ENCODE peak calls at places on chromosomes 3 and 15, in nine cellular contexts. L is CD8-positive, alpha-beta memory T cell; P is prostate gland; M is kidney; B is cardiac muscle cell; Q is tibial artery; D is H9; G is endothelial cell of umbilical vein; F is A549. W is an unnamed sample.

GRCh38 chr3:87420171-87420570 is 143.8 kb upstream of the POU1F1 start:
- DNase-seq in L (no peak), P (no peak), M (no peak), B (no peak), Q (no peak), D (no peak), G (peak), F (no peak), W (no peak)

GRCh38 chr3:20154078-20154477 is 31.9 kb downstream of the SGO1 start:
- DNase-seq in L (no peak), P (no peak), M (no peak), B (no peak), Q (no peak), D (no peak), G (no peak), F (no peak), W (no peak)

GRCh38 chr15:48851956-48852355 is 26.0 kb upstream of the EID1 start:
- DNase-seq in L (no peak), P (no peak), M (no peak), B (no peak), Q (no peak), D (no peak), G (no peak), F (no peak), W (no peak)

GRCh38 chr3:4900298-4900697 is 78.9 kb upstream of the BHLHE40 start:
- DNase-seq in L (no peak), P (no peak), M (no peak), B (no peak), Q (no peak), D (no peak), G (no peak), F (no peak), W (no peak)

GRCh38 chr15:43821505-43821904 is 3.0 kb downstream of the MFAP1 start:
- DNase-seq in L (no peak), P (no peak), M (no peak), B (no peak), Q (no peak), D (no peak), G (no peak), F (no peak), W (no peak)

GRCh38 chr3:134751831-134752230 is 43.2 kb upstream of the EPHB1 start:
- DNase-seq in L (no peak), P (no peak), M (no peak), B (no peak), Q (no peak), D (no peak), G (no peak), F (no peak), W (no peak)

GRCh38 chr15:95105229-95105628 is 873.9 kb downstream of the MCTP2 start:
- DNase-seq in L (no peak), P (no peak), M (no peak), B (no peak), Q (no peak), D (no peak), G (no peak), F (no peak), W (no peak)

GRCh38 chr3:129608936-129609590 is 2.6 kb upstream of the PLXND1 start:
- DNase-seq in L (no peak), P (no peak), M (no peak), B (no peak), Q (no peak), D (no peak), G (no peak), F (no peak), W (no peak)

GRCh38 chr15:78873796-78874761 is 1.4 kb downstream of the MORF4L1 start:
- DNase-seq in L (peak), P (no peak), M (no peak), B (no peak), Q (peak), D (no peak), G (no peak), F (no peak), W (no peak)

GRCh38 chr15:99275525-99276128 is 24.3 kb downstream of the LRRC28 start:
- DNase-seq in L (no peak), P (no peak), M (no peak), B (no peak), Q (no peak), D (no peak), G (no peak), F (no peak), W (peak)

GRCh38 chr3:23888617-23889228 is 28.1 kb downstream of the NKIRAS1 start:
- DNase-seq in L (no peak), P (no peak), M (no peak), B (no peak), Q (no peak), D (no peak), G (peak), F (no peak), W (no peak)

GRCh38 chr3:23884481-23884880 is 32.3 kb downstream of the NKIRAS1 start:
- DNase-seq in L (no peak), P (no peak), M (no peak), B (no peak), Q (no peak), D (no peak), G (no peak), F (no peak), W (no peak)

GRCh38 chr3:23885210-23885609 is 31.6 kb downstream of the NKIRAS1 start:
- DNase-seq in L (no peak), P (no peak), M (no peak), B (no peak), Q (no peak), D (no peak), G (no peak), F (no peak), W (no peak)

GRCh38 chr3:23889401-23889800 is 27.4 kb downstream of the NKIRAS1 start:
- DNase-seq in L (no peak), P (no peak), M (no peak), B (no peak), Q (no peak), D (no peak), G (no peak), F (no peak), W (no peak)

DNA sequence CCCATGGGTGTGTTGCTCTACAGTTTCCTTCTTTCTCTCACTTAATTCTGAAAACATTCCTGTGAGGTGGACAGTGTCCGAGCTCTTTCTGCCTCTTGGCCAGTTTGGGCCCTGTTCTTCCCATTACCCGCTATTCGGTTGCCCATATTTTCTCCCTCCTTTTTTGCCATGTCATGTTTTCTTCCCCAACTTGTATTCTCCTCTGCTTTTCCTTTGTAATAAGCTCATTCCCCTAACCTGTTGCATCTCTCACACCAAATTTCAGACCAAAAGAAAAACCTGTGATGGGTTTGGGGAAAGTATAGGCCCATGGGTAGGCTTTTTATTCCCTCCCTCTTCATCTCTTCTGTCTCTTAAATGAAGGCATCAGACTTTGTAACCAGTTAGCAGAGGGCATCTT is 30.5 kb downstream of the NKIRAS1 start:
- DNase-seq in L (no peak), P (no peak), M (no peak), B (no peak), Q (no peak), D (no peak), G (no peak), F (no peak), W (no peak)
- H3K27ac ChIP-seq in L (no peak), P (no peak), M (no peak), B (no peak), Q (no peak), D (no peak), G (no peak), F (no peak), W (no peak)

GRCh38 chr3:185328324-185329004 is 34.5 kb upstream of the MAP3K13 start:
- DNase-seq in L (no peak), P (no peak), M (no peak), B (peak), Q (no peak), D (no peak), G (no peak), F (no peak), W (no peak)
- H3K27ac ChIP-seq in L (peak), P (no peak), M (peak), B (peak), Q (no peak), D (no peak), G (no peak), F (peak), W (no peak)

GRCh38 chr15:84904409-84904808 is 19.9 kb downstream of the SLC28A1 start:
- DNase-seq in L (no peak), P (no peak), M (no peak), B (no peak), Q (no peak), D (no peak), G (no peak), F (no peak), W (no peak)

GRCh38 chr15:84908564-84908963 is 24.1 kb downstream of the SLC28A1 start:
- DNase-seq in L (no peak), P (no peak), M (no peak), B (no peak), Q (no peak), D (no peak), G (no peak), F (no peak), W (no peak)

GRCh38 chr15:84903751-84904150 is 19.3 kb downstream of the SLC28A1 start:
- DNase-seq in L (no peak), P (no peak), M (no peak), B (no peak), Q (no peak), D (no peak), G (no peak), F (no peak), W (no peak)

GRCh38 chr15:84907731-84908130 is 23.3 kb downstream of the SLC28A1 start:
- DNase-seq in L (no peak), P (no peak), M (no peak), B (no peak), Q (no peak), D (no peak), G (no peak), F (no peak), W (no peak)

DNA sequence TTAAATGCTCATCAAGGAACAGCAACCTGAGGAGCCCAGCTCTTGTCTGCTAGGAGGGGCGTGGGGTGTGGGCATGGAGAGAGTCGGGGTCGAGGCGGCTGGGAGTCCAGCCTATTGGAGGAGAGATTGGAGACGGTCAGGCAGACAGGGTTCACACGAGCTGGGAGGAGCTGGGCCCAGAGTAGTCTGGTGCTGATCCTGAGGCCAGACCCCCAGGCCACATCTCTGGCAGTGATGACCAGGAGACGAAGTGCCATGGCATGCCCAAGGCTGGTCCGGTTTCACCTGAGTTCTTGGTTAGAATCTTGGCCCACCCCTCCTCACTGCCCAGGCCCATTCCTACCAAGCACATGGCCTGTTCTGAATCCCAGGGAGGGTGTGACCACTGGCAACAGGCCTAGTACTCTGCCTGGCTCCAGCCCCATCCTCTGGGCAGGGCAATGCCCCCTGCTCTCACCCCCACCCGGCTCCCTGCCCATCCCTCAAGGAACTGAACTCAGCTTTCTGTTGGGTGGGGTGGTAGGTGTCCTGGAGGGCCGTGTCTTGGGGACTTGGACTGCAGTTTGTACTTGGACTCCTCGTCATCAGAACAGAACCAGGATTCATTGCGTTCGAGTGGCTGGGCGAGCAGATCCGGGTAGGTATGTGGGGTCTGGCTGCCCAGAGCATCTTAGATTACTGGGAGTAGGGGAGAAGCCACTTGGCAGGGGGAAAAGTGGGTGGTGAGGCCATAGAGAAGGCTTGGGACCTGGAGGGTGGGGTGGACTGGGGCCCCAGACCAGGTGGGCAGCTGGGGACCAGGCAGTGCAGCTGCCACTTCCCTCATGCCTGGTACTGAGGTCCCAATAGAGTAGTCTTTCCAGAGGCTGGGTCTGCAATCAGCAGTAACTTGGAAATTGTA is 20.8 kb downstream of the SLC28A1 start:
- DNase-seq in L (no peak), P (no peak), M (no peak), B (no peak), Q (no peak), D (no peak), G (no peak), F (no peak), W (no peak)
- H3K27ac ChIP-seq in L (no peak), P (no peak), M (no peak), B (peak), Q (peak), D (no peak), G (no peak), F (peak), W (no peak)

GRCh38 chr3:174097686-174098085 is 700.1 kb downstream of the NLGN1 start:
- DNase-seq in L (no peak), P (no peak), M (no peak), B (no peak), Q (no peak), D (no peak), G (no peak), F (no peak), W (no peak)

GRCh38 chr3:174089592-174089991 is 692.0 kb downstream of the NLGN1 start:
- DNase-seq in L (no peak), P (no peak), M (no peak), B (no peak), Q (no peak), D (no peak), G (no peak), F (no peak), W (no peak)

GRCh38 chr3:174099724-174100123 is 702.2 kb downstream of the NLGN1 start:
- DNase-seq in L (no peak), P (no peak), M (no peak), B (no peak), Q (no peak), D (no peak), G (no peak), F (no peak), W (no peak)

GRCh38 chr3:174094671-174095070 is 697.1 kb downstream of the NLGN1 start:
- DNase-seq in L (no peak), P (no peak), M (no peak), B (peak), Q (no peak), D (no peak), G (peak), F (no peak), W (no peak)
- H3K27ac ChIP-seq in L (no peak), P (no peak), M (no peak), B (no peak), Q (no peak), D (no peak), G (no peak), F (no peak), W (no peak)

DNA sequence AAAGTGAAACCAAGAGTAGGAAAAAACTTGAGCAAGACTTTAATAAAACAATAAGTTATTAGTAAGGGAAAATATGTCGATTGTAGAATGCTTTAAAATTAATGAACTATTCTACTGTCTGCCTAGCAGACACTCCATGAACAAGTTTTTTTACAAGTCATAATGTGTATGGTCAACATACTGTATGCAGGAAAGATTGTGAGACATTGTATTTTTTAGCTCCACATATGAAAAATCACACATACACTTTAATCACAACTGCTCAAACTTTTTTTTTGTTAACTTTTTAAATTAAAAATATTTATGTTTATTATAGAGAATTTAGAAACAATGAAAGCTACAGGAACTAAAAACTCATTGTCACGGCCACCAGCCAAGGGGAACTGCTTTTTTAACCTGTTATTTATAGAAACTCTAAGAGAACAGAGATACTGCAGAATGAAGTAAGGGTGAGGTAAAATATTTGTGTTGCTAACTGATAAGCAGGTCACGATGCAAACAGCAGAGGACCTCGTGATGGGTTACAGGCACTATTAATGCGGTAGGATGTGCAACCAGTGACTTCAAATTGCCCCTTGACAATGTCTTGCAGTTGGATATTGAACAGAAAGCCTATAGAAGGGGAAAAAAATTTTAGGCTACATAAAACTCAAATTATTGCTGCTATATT is 53.0 kb downstream of the THSD4 start:
- DNase-seq in L (no peak), P (no peak), M (no peak), B (peak), Q (no peak), D (no peak), G (no peak), F (no peak), W (no peak)
- H3K27ac ChIP-seq in L (no peak), P (no peak), M (no peak), B (peak), Q (no peak), D (no peak), G (no peak), F (no peak), W (no peak)

GRCh38 chr3:36455406-36455805 is 75.1 kb downstream of the STAC start:
- DNase-seq in L (no peak), P (no peak), M (no peak), B (no peak), Q (no peak), D (no peak), G (no peak), F (no peak), W (no peak)
- H3K27ac ChIP-seq in L (no peak), P (no peak), M (no peak), B (no peak), Q (no peak), D (no peak), G (no peak), F (no peak), W (no peak)

DNA sequence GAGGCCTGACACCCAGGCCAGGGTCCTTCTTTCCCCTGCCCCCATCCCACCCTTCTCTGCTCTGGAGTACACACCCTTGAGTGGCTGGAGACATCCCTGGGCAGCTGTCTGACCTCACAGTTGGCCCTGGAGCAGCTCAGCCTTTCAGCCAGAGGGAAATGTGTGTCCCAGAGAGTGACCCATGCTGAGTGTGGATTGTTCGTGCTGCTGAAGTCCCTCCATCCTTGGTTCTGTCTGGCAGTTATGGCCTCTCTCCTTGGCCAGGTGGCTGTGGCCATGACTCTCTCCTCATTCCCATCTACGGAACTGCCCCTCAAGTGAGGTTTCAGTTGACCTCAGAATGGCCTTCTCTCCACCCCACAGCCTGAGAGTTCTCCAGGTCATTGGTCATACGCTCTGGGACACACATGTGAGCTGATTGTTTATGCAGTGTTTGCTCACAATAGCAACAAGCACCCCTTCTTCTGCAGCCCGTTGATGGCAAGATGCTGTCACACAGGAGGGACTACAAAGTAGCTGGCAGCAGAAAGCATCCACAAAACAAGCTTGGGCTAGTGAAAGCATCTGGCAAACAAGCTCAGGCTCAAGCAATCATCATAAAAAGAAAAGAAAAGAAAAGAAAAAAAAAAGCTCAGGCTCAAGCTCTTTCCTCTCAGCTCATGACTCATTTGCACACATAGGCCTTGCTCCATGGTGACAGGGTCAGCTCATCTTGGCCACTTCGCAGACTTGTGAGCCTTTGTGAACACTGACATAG is 55.3 kb upstream of the ITGA11 start:
- DNase-seq in L (no peak), P (peak), M (no peak), B (no peak), Q (peak), D (no peak), G (no peak), F (no peak), W (no peak)
- H3K27ac ChIP-seq in L (no peak), P (peak), M (no peak), B (no peak), Q (peak), D (no peak), G (no peak), F (no peak), W (no peak)

GRCh38 chr3:184568918-184569829 is 7.6 kb downstream of the EPHB3 start:
- DNase-seq in L (no peak), P (peak), M (peak), B (peak), Q (peak), D (no peak), G (peak), F (no peak), W (peak)

GRCh38 chr3:184570035-184570434 is 8.4 kb downstream of the EPHB3 start:
- DNase-seq in L (no peak), P (no peak), M (no peak), B (no peak), Q (no peak), D (no peak), G (no peak), F (no peak), W (no peak)

GRCh38 chr3:184568591-184568917 is 7.0 kb downstream of the EPHB3 start:
- DNase-seq in L (no peak), P (no peak), M (no peak), B (no peak), Q (no peak), D (no peak), G (no peak), F (no peak), W (no peak)

GRCh38 chr3:184566441-184567414 is 5.1 kb downstream of the EPHB3 start:
- DNase-seq in L (no peak), P (peak), M (no peak), B (no peak), Q (no peak), D (no peak), G (no peak), F (no peak), W (no peak)

GRCh38 chr3:184567924-184568590 is 6.5 kb downstream of the EPHB3 start:
- DNase-seq in L (no peak), P (no peak), M (no peak), B (no peak), Q (no peak), D (no peak), G (no peak), F (no peak), W (no peak)
- H3K27ac ChIP-seq in L (no peak), P (peak), M (no peak), B (peak), Q (peak), D (no peak), G (no peak), F (no peak), W (no peak)

W was measured in caudate nucleus.